ENCODE peak calls at places on chromosome 22, in ten cellular contexts. U is A549, B is lower leg skin, H is K562, Z is heart left ventricle, T is tibial nerve, P is HCT116, N is uterus, O is gastrocnemius medialis, D is H1. R is an unnamed sample.

GRCh38 chr22:36009085-36009484 is 19.5 kb downstream of the RBFOX2 start:
- DNase-seq in U (no peak), B (no peak), H (no peak), Z (no peak), T (no peak), P (no peak), N (no peak), O (no peak), D (no peak), R (no peak)

GRCh38 chr22:20624161-20624616 is 116.8 kb downstream of the MED15 start:
- DNase-seq in U (no peak), B (no peak), H (no peak), Z (no peak), T (no peak), P (no peak), N (no peak), O (no peak), D (no peak), R (no peak)

GRCh38 chr22:24883426-24883825 is 63.1 kb downstream of the LHFPL7 start:
- DNase-seq in U (no peak), B (no peak), H (no peak), Z (no peak), T (no peak), P (no peak), N (no peak), O (no peak), D (no peak), R (no peak)

GRCh38 chr22:22812031-22812905 is 75.3 kb upstream of the IGLL5 start:
- DNase-seq in U (no peak), B (no peak), H (no peak), Z (no peak), T (no peak), P (no peak), N (no peak), O (no peak), D (no peak), R (no peak)

GRCh38 chr22:29478326-29479276 is 1.4 kb upstream of the NEFH start:
- DNase-seq in U (peak), B (no peak), H (peak), Z (no peak), T (no peak), P (no peak), N (no peak), O (no peak), D (peak), R (no peak)

GRCh38 chr22:50571264-50572175 is 6.7 kb downstream of the CPT1B start:
- DNase-seq in U (no peak), B (no peak), H (no peak), Z (no peak), T (no peak), P (no peak), N (no peak), O (peak), D (no peak), R (no peak)

GRCh38 chr22:47276219-47276843 is 513.9 kb downstream of the TBC1D22A start:
- DNase-seq in U (no peak), B (no peak), H (no peak), Z (no peak), T (no peak), P (no peak), N (no peak), O (no peak), D (no peak), R (no peak)

GRCh38 chr22:28771195-28771791 is 1.2 kb upstream of the CCDC117 start:
- DNase-seq in U (no peak), B (peak), H (no peak), Z (no peak), T (no peak), P (no peak), N (no peak), O (no peak), D (no peak), R (no peak)

GRCh38 chr22:44543781-44544181 is 45.7 kb upstream of the RTL6 start:
- DNase-seq in U (no peak), B (peak), H (no peak), Z (no peak), T (no peak), P (no peak), N (no peak), O (no peak), D (no peak), R (no peak)

GRCh38 chr22:30044369-30044768 is 35.9 kb upstream of the HORMAD2 start:
- DNase-seq in U (no peak), B (peak), H (no peak), Z (no peak), T (no peak), P (peak), N (no peak), O (no peak), D (no peak), R (no peak)

GRCh38 chr22:38732251-38732815 is 23.5 kb downstream of the SUN2 start:
- DNase-seq in U (no peak), B (no peak), H (no peak), Z (no peak), T (no peak), P (no peak), N (no peak), O (peak), D (no peak), R (no peak)

GRCh38 chr22:38420734-38421133 is 34.3 kb downstream of the KCNJ4 start:
- DNase-seq in U (no peak), B (no peak), H (no peak), Z (peak), T (no peak), P (no peak), N (no peak), O (no peak), D (no peak), R (no peak)

GRCh38 chr22:25057013-25057881 is 104.7 kb downstream of the KIAA1671 start:
- DNase-seq in U (peak), B (peak), H (peak), Z (peak), T (peak), P (peak), N (peak), O (peak), D (peak), R (peak)

GRCh38 chr22:44965171-44965570 is 44.6 kb downstream of the PHF21B start:
- DNase-seq in U (no peak), B (no peak), H (no peak), Z (no peak), T (no peak), P (no peak), N (no peak), O (no peak), D (no peak), R (no peak)

GRCh38 chr22:31036671-31037550 is 44.2 kb upstream of the SMTN start:
- DNase-seq in U (no peak), B (no peak), H (no peak), Z (no peak), T (no peak), P (no peak), N (peak), O (no peak), D (no peak), R (no peak)

GRCh38 chr22:43895986-43896645 is 4.3 kb upstream of the PNPLA5 start:
- DNase-seq in U (no peak), B (no peak), H (no peak), Z (no peak), T (no peak), P (no peak), N (no peak), O (no peak), D (no peak), R (no peak)

GRCh38 chr22:38203855-38204497 is 2.2 kb downstream of the MAFF start:
- DNase-seq in U (no peak), B (no peak), H (no peak), Z (no peak), T (no peak), P (no peak), N (no peak), O (no peak), D (no peak), R (no peak)

GRCh38 chr22:22939537-22940368 is 52.1 kb downstream of the IGLL5 start:
- DNase-seq in U (no peak), B (peak), H (peak), Z (peak), T (no peak), P (no peak), N (no peak), O (no peak), D (no peak), R (no peak)

GRCh38 chr22:39593061-39593930 is 22.7 kb downstream of the CACNA1I start:
- DNase-seq in U (no peak), B (no peak), H (no peak), Z (no peak), T (no peak), P (no peak), N (no peak), O (no peak), D (no peak), R (no peak)

GRCh38 chr22:49361164-49361563 is 466.5 kb downstream of the BRD1 start:
- DNase-seq in U (no peak), B (no peak), H (no peak), Z (no peak), T (no peak), P (no peak), N (no peak), O (no peak), D (no peak), R (no peak)

GRCh38 chr22:44448271-44448780 is 49.7 kb downstream of the RTL6 start:
- DNase-seq in U (peak), B (peak), H (no peak), Z (peak), T (peak), P (no peak), N (peak), O (no peak), D (no peak), R (no peak)

GRCh38 chr22:24760708-24761306 is 13.7 kb downstream of the PIWIL3 start:
- DNase-seq in U (no peak), B (peak), H (no peak), Z (no peak), T (no peak), P (no peak), N (no peak), O (no peak), D (no peak), R (no peak)

GRCh38 chr22:35220221-35220620 is 37.1 kb upstream of the HMGXB4 start:
- DNase-seq in U (no peak), B (no peak), H (no peak), Z (no peak), T (no peak), P (no peak), N (no peak), O (no peak), D (no peak), R (no peak)

GRCh38 chr22:49013707-49014106 is 814.0 kb downstream of the BRD1 start:
- DNase-seq in U (no peak), B (peak), H (no peak), Z (no peak), T (no peak), P (no peak), N (no peak), O (no peak), D (peak), R (no peak)

GRCh38 chr22:28808716-28809355 is 8.5 kb upstream of the XBP1 start:
- DNase-seq in U (no peak), B (peak), H (no peak), Z (no peak), T (no peak), P (no peak), N (no peak), O (no peak), D (no peak), R (no peak)

GRCh38 chr22:38756631-38757463 is 1.0 kb upstream of the SUN2 start:
- DNase-seq in U (no peak), B (no peak), H (no peak), Z (no peak), T (no peak), P (no peak), N (no peak), O (no peak), D (no peak), R (no peak)

GRCh38 chr22:50174382-50175190 is 4.1 kb downstream of the PANX2 start:
- DNase-seq in U (no peak), B (no peak), H (no peak), Z (peak), T (no peak), P (no peak), N (no peak), O (no peak), D (no peak), R (no peak)

GRCh38 chr22:45129703-45130524 is 33.8 kb upstream of the NUP50 start:
- DNase-seq in U (no peak), B (no peak), H (no peak), Z (no peak), T (no peak), P (no peak), N (no peak), O (no peak), D (no peak), R (no peak)

GRCh38 chr22:47352920-47353700 is 590.7 kb downstream of the TBC1D22A start:
- DNase-seq in U (no peak), B (peak), H (no peak), Z (no peak), T (no peak), P (no peak), N (no peak), O (no peak), D (no peak), R (no peak)

GRCh38 chr22:20647586-20648305 is 126.2 kb upstream of the SERPIND1 start:
- DNase-seq in U (no peak), B (peak), H (no peak), Z (no peak), T (no peak), P (no peak), N (no peak), O (no peak), D (peak), R (no peak)

GRCh38 chr22:35498026-35498425 is 42.6 kb upstream of the RASD2 start:
- DNase-seq in U (no peak), B (no peak), H (peak), Z (no peak), T (no peak), P (no peak), N (no peak), O (no peak), D (no peak), R (no peak)

GRCh38 chr22:47605441-47605840 is 843.0 kb downstream of the TBC1D22A start:
- DNase-seq in U (no peak), B (peak), H (no peak), Z (no peak), T (no peak), P (no peak), N (no peak), O (no peak), D (no peak), R (no peak)

GRCh38 chr22:39349506-39349966 is 255 bp upstream of the SYNGR1 start:
- DNase-seq in U (peak), B (no peak), H (peak), Z (no peak), T (no peak), P (no peak), N (peak), O (no peak), D (peak), R (peak)

GRCh38 chr22:44289429-44290171 is 23.2 kb downstream of the SHISAL1 start:
- DNase-seq in U (no peak), B (no peak), H (no peak), Z (peak), T (no peak), P (no peak), N (no peak), O (no peak), D (no peak), R (no peak)

GRCh38 chr22:39098026-39098425 is 982 bp downstream of the APOBEC3H start:
- DNase-seq in U (no peak), B (no peak), H (no peak), Z (no peak), T (no peak), P (no peak), N (no peak), O (no peak), D (no peak), R (no peak)

DNA sequence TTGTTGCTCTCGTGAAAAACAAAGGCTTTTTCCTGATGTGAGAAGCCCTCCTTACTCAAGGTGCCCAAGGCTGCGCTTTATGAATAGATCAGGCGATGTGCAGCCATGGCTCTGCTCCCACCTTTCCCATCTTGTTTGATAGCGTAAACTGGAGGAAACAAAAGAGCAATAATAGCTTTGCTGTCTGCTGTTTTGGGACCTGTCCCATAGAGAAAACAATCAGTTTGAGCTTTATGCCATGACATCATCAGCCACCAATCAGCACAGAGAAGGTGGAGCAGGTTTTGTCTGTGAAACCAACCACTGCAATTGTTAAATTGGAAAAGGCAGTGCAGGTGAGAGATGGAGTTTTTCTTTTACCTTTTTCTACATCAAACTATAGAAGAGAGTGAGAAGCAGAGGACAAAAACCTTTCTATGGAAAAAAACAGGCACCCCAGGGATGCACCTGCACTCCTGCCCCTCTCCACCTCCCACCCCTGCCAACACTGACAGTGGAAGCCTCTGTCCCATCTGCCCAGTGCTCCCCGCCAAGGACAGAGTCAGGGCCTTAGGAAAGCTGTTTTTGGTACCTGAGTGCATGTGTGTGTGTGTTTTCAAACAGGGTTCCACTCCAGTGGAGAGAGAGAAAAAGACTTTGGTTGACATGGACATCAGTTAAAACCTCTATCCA is 80.7 kb downstream of the MICAL3 start:
- DNase-seq in U (no peak), B (no peak), H (no peak), Z (no peak), T (no peak), P (no peak), N (no peak), O (no peak), D (no peak), R (no peak)
- TF ChIP-seq POLR2A in U (no peak), B (no peak), H (no peak), Z (no peak), T (no peak), P (no peak), N (no peak), O (no peak), D (no peak), R (no peak)

DNA sequence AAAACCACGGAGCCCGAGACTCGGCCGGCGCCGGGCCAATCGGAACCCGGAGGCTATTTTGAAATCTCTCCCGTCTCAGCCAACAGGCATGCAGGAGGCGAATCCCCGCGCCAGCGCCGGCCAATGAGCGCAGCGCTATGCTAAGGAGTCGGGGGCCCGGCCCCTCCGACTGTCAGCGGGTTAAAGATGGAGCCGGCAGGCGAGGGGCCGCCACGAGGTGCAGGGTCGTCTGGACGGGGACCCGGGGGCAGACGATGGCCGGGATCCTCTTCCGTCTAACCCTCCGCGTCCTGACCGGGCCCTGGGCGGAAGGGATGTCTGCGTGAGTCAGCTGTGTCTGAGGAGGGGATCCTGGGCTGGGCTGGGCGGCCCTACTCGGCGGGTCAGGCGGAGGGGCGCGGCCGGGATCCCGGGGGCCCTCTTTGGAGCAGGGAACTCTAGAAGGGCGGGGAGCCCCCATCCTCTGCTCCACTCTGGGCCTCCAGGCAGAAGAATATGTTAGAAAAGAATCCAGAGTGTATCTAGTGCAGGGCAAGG is 10.0 kb downstream of the SDF2L1 start:
- DNase-seq in U (peak), B (peak), H (peak), Z (peak), T (peak), P (peak), N (peak), O (peak), D (peak), R (peak)
- TF ChIP-seq POLR2A in U (no peak), B (no peak), H (no peak), Z (no peak), T (no peak), P (no peak), N (no peak), O (no peak), D (peak), R (peak)

DNA sequence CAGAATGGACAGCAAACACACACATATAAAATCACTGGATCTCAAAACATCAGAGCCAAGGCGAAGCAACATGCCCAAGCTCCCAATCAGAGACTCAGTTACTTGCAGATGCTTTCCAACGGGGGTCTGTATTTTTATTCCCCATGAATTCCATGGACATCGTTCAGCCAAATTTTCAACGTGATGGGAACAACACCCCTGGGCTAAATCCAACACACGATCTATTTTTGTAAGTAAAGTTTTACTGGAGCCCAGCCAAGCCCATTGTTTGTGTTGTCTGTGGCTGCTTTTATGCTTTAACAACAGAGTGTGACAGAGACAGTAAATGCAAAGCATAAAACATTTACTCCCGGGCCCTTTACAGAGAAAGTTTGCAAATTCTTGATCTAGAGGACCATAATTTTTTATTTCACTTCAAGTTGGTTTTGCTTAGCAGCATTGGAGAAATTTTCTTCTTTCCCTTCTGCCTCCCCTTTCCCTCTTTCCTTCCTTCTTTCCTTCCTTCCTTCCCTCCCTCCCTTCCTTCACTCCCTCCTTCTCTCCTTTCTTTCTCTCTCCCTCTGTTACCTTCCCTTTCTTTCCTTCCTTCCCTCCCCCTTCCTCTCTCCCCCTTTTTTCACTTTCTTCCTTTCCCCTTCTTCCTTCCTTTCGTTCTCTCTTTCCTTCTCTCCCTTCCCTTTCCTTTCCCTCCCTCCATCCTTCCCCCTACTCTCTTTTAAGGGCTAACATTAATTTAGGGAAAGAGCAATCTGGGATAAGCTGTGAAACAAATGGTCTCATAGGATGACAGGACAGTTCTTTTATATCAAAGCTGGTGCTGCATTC is 33.9 kb downstream of the SLC5A1 start:
- DNase-seq in U (no peak), B (no peak), H (no peak), Z (no peak), T (no peak), P (no peak), N (no peak), O (no peak), D (no peak), R (no peak)
- TF ChIP-seq POLR2A in U (no peak), B (no peak), H (no peak), Z (no peak), T (no peak), P (no peak), N (no peak), O (no peak), D (no peak), R (no peak)

DNA sequence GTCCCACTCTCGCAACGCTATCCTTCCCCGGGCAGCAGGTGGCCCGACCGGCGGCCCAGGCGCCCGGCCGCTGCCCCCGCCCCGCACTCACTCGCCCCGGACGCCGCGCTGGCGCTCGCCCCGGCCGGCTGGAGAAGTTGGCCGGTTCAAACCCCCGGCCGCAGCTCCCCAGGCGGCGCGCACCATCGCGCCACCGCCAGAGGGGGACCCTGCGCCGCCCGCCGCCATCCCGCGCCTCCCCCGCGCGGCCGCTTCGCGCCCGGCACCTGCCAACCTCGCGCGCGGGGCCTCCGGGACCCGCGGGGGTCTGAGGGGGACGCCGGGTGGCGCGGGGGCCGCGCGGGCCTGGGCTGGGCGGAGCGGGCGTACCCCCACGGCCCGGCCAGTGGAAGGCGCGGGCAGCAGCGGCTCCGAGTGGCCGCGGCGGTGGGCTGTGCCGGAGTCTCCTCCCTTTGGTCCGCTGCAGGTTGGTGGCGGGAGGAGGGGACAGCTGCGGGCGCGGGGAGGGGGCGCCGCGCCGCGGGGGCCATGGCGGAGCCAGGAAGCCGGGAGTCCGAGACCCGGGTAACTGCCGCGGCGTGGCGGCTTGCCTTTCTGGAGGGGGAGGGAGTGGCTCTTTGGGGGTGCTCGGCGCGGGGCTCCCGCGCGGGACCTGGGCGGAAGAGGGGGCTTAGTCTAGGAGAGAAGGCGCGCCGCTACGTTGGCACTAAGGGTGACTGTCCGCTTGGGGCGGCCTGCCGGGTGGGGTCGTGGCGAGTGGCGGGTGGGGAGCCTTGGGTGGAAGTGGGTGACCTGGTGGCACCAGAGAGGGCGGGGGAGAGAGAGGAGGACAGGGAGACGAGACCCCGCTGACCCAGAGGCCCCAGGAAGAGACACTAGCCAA is at the start of the genes MPST and TST:
- DNase-seq in U (no peak), B (peak), H (peak), Z (peak), T (peak), P (no peak), N (peak), O (peak), D (peak), R (peak)
- TF ChIP-seq POLR2A in U (peak), B (peak), H (peak), Z (peak), T (peak), P (peak), N (peak), O (peak), D (peak), R (no peak)